ENCODE peak calls at places on chromosomes 6 and 20, in eight cellular contexts. One of them, this sample, is unnamed.

GRCh38 chr20:24917797-24918578 is 31.1 kb upstream of the CST7 start:
- DNase-seq in neural progenitor cell: peak; percentile 91
- DNase-seq in glutamatergic neuron: peak; percentile 85
- DNase-seq in BJ: no peak
- DNase-seq in foreskin fibroblast: peak; percentile 51
- DNase-seq in mesothelial cell of epicardium: peak; percentile 81
- DNase-seq in HL-60: peak; percentile 51
- DNase-seq in lower leg skin: peak; percentile 88
- DNase-seq in this sample: peak; percentile 84

GRCh38 chr6:31126416-31127175 is 6.3 kb upstream of the CDSN start:
- DNase-seq in lower leg skin: no peak
- DNase-seq in foreskin fibroblast: no peak
- DNase-seq in HL-60: no peak
- DNase-seq in neural progenitor cell: no peak
- DNase-seq in glutamatergic neuron: no peak
- DNase-seq in mesothelial cell of epicardium: no peak
- DNase-seq in BJ: no peak
- DNase-seq in this sample: no peak

GRCh38 chr6:150666071-150666470 is 66.4 kb downstream of the PLEKHG1 start:
- DNase-seq in lower leg skin: no peak
- DNase-seq in glutamatergic neuron: no peak
- DNase-seq in mesothelial cell of epicardium: no peak
- DNase-seq in neural progenitor cell: no peak
- DNase-seq in BJ: no peak
- DNase-seq in foreskin fibroblast: no peak
- DNase-seq in HL-60: no peak
- DNase-seq in this sample: no peak

GRCh38 chr6:168370310-168370991 is 50.9 kb upstream of the DACT2 start:
- DNase-seq in glutamatergic neuron: peak; percentile 92
- DNase-seq in BJ: no peak
- DNase-seq in foreskin fibroblast: no peak
- DNase-seq in mesothelial cell of epicardium: peak; percentile 89
- DNase-seq in neural progenitor cell: peak; percentile 84
- DNase-seq in HL-60: peak; percentile 48
- DNase-seq in lower leg skin: peak; percentile 94
- DNase-seq in this sample: peak; percentile 92

GRCh38 chr20:35561268-35561667 is 19.4 kb downstream of the ERGIC3 start:
- DNase-seq in mesothelial cell of epicardium: no peak
- DNase-seq in HL-60: peak; percentile 53
- DNase-seq in glutamatergic neuron: peak; percentile 46
- DNase-seq in foreskin fibroblast: peak; percentile 68
- DNase-seq in lower leg skin: no peak
- DNase-seq in neural progenitor cell: peak; percentile 77
- DNase-seq in BJ: no peak
- DNase-seq in this sample: no peak

GRCh38 chr6:115485400-115485799 is 575.3 kb downstream of the FRK start:
- DNase-seq in neural progenitor cell: no peak
- DNase-seq in glutamatergic neuron: no peak
- DNase-seq in mesothelial cell of epicardium: no peak
- DNase-seq in lower leg skin: no peak
- DNase-seq in HL-60: no peak
- DNase-seq in foreskin fibroblast: no peak
- DNase-seq in BJ: no peak
- DNase-seq in this sample: no peak

GRCh38 chr20:31678389-31679356 is 41.0 kb downstream of the COX4I2 start:
- DNase-seq in BJ: no peak
- DNase-seq in HL-60: no peak
- DNase-seq in glutamatergic neuron: no peak
- DNase-seq in foreskin fibroblast: no peak
- DNase-seq in lower leg skin: no peak
- DNase-seq in mesothelial cell of epicardium: no peak
- DNase-seq in neural progenitor cell: peak; percentile 54
- DNase-seq in this sample: no peak

GRCh38 chr6:158642097-158642601 is 2.4 kb downstream of the DYNLT1 start:
- DNase-seq in mesothelial cell of epicardium: no peak
- DNase-seq in neural progenitor cell: no peak
- DNase-seq in glutamatergic neuron: no peak
- DNase-seq in foreskin fibroblast: peak; percentile 43
- DNase-seq in lower leg skin: peak; percentile 73
- DNase-seq in HL-60: no peak
- DNase-seq in BJ: no peak
- DNase-seq in this sample: peak; percentile 70

GRCh38 chr6:163533443-163533842 is 118.9 kb downstream of the QKI start:
- DNase-seq in BJ: peak; percentile 71
- DNase-seq in neural progenitor cell: no peak
- DNase-seq in foreskin fibroblast: peak; percentile 92
- DNase-seq in HL-60: no peak
- DNase-seq in lower leg skin: no peak
- DNase-seq in glutamatergic neuron: no peak
- DNase-seq in mesothelial cell of epicardium: no peak
- DNase-seq in this sample: no peak

GRCh38 chr6:100343678-100344077 is 121.0 kb downstream of the SIM1 start:
- DNase-seq in foreskin fibroblast: peak; percentile 64
- DNase-seq in mesothelial cell of epicardium: no peak
- DNase-seq in HL-60: peak; percentile 17
- DNase-seq in lower leg skin: no peak
- DNase-seq in neural progenitor cell: no peak
- DNase-seq in glutamatergic neuron: no peak
- DNase-seq in BJ: peak; percentile 56
- DNase-seq in this sample: no peak

GRCh38 chr6:37679539-37680476 is 17.9 kb downstream of the MDGA1 start:
- DNase-seq in lower leg skin: no peak
- DNase-seq in foreskin fibroblast: no peak
- DNase-seq in HL-60: no peak
- DNase-seq in glutamatergic neuron: no peak
- DNase-seq in neural progenitor cell: no peak
- DNase-seq in BJ: no peak
- DNase-seq in mesothelial cell of epicardium: no peak
- DNase-seq in this sample: no peak

GRCh38 chr20:38363004-38363747 is 16.9 kb downstream of the LBP start:
- DNase-seq in lower leg skin: no peak
- DNase-seq in HL-60: no peak
- DNase-seq in foreskin fibroblast: no peak
- DNase-seq in mesothelial cell of epicardium: no peak
- DNase-seq in neural progenitor cell: no peak
- DNase-seq in glutamatergic neuron: no peak
- DNase-seq in BJ: no peak
- DNase-seq in this sample: no peak

GRCh38 chr6:35258858-35259193 is 709 bp upstream of the ZNF76 start:
- DNase-seq in mesothelial cell of epicardium: no peak
- DNase-seq in neural progenitor cell: no peak
- DNase-seq in lower leg skin: no peak
- DNase-seq in BJ: no peak
- DNase-seq in glutamatergic neuron: no peak
- DNase-seq in HL-60: no peak
- DNase-seq in foreskin fibroblast: no peak
- DNase-seq in this sample: no peak
- TF ChIP-seq CTCF in mesothelial cell of epicardium: no peak
- TF ChIP-seq CTCF in neural progenitor cell: peak; percentile 26
- TF ChIP-seq CTCF in lower leg skin: no peak
- TF ChIP-seq CTCF in BJ: peak; percentile 33
- TF ChIP-seq CTCF in glutamatergic neuron: no peak
- TF ChIP-seq CTCF in HL-60: no peak
- TF ChIP-seq CTCF in foreskin fibroblast: peak; percentile 4
- TF ChIP-seq CTCF in this sample: peak; percentile 28

GRCh38 chr6:33410711-33411631 is at the start of gene PHF1:
- DNase-seq in lower leg skin: peak; percentile 94
- DNase-seq in glutamatergic neuron: peak; percentile 72
- DNase-seq in mesothelial cell of epicardium: no peak
- DNase-seq in neural progenitor cell: no peak
- DNase-seq in HL-60: no peak
- DNase-seq in foreskin fibroblast: peak; percentile 82
- DNase-seq in BJ: no peak
- DNase-seq in this sample: peak; percentile 89
- TF ChIP-seq CTCF in lower leg skin: no peak
- TF ChIP-seq CTCF in glutamatergic neuron: no peak
- TF ChIP-seq CTCF in mesothelial cell of epicardium: no peak
- TF ChIP-seq CTCF in neural progenitor cell: peak; percentile 40
- TF ChIP-seq CTCF in HL-60: no peak
- TF ChIP-seq CTCF in foreskin fibroblast: no peak
- TF ChIP-seq CTCF in BJ: no peak
- TF ChIP-seq CTCF in this sample: no peak

GRCh38 chr6:20789162-20789561 is 254.9 kb downstream of the CDKAL1 start:
- DNase-seq in mesothelial cell of epicardium: no peak
- DNase-seq in HL-60: no peak
- DNase-seq in lower leg skin: no peak
- DNase-seq in foreskin fibroblast: no peak
- DNase-seq in BJ: no peak
- DNase-seq in neural progenitor cell: no peak
- DNase-seq in glutamatergic neuron: no peak
- DNase-seq in this sample: no peak
- TF ChIP-seq CTCF in mesothelial cell of epicardium: no peak
- TF ChIP-seq CTCF in HL-60: no peak
- TF ChIP-seq CTCF in lower leg skin: no peak
- TF ChIP-seq CTCF in foreskin fibroblast: no peak
- TF ChIP-seq CTCF in BJ: peak; percentile 4
- TF ChIP-seq CTCF in neural progenitor cell: peak; percentile 14
- TF ChIP-seq CTCF in glutamatergic neuron: no peak
- TF ChIP-seq CTCF in this sample: peak; percentile 27

DNA sequence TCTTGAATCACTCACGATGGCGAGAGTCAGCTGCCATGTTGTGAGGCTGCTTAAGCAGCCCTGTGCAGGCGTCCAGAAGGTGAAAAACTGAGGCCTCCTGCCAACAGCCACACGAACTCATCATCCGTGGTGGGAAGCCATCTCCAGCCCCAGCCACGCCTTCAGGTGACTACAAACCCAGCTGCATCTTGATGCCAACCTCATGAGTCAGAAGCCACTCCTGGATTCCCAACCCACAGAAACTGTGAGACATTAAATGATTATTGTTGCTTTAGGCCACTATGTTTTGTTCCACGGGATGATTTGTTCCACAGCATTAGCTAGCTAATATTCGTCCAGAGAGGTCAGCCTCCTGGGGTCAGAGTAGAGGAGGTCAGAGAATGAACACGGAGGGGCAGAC is 80.5 kb downstream of the SNX5 start:
- DNase-seq in mesothelial cell of epicardium: no peak
- DNase-seq in BJ: no peak
- DNase-seq in lower leg skin: no peak
- DNase-seq in glutamatergic neuron: no peak
- DNase-seq in neural progenitor cell: no peak
- DNase-seq in foreskin fibroblast: no peak
- DNase-seq in HL-60: no peak
- DNase-seq in this sample: no peak
- TF ChIP-seq CTCF in mesothelial cell of epicardium: no peak
- TF ChIP-seq CTCF in BJ: no peak
- TF ChIP-seq CTCF in lower leg skin: no peak
- TF ChIP-seq CTCF in glutamatergic neuron: no peak
- TF ChIP-seq CTCF in neural progenitor cell: no peak
- TF ChIP-seq CTCF in foreskin fibroblast: no peak
- TF ChIP-seq CTCF in HL-60: no peak
- TF ChIP-seq CTCF in this sample: no peak

DNA sequence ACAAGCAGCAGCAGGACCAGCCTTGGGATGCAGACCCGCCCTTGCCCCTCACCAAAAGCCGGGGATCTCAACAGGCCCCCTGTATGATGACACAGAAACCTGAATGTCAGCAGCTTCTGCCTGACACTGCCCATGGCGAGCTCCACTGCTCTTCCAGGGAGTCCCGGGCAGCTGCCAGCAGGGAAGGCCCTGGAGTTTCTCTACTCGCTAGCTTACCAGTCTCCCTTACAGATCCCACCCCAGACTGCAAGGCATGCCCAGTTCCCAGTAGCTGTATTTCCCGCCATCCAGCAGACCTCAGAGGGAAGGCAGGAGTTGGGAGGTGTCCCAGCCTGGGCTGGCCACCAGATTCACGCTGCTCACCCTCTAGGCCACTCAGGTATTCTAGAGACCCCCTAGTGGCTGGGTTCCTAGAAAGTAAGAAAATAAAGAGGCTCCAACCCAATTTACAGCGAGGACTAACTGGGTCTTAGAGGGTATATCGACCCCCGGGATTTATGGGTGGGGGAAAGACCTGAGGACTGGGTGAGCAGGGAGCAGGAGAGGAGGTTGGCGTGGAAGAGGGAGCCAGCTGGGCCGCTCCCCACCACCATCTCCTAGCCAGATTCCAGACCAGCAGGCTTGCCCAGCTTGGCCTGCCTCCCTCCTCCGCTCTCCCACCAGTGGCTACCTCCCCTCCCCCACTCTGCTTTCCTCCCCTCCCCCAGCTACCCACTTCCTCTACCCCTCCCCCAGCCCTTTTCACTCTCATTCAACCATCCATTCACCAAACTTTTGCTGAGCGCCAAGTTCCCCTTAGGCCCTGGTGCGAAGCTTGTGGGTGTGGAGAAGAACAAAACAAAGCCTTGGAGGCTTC is 9.7 kb upstream of the HMGA1 start:
- DNase-seq in BJ: no peak
- DNase-seq in neural progenitor cell: peak; percentile 34
- DNase-seq in lower leg skin: peak; percentile 84
- DNase-seq in mesothelial cell of epicardium: no peak
- DNase-seq in glutamatergic neuron: no peak
- DNase-seq in HL-60: peak; percentile 82
- DNase-seq in foreskin fibroblast: no peak
- DNase-seq in this sample: no peak
- TF ChIP-seq CTCF in BJ: no peak
- TF ChIP-seq CTCF in neural progenitor cell: peak; percentile 32
- TF ChIP-seq CTCF in lower leg skin: no peak
- TF ChIP-seq CTCF in mesothelial cell of epicardium: no peak
- TF ChIP-seq CTCF in glutamatergic neuron: peak; percentile 14
- TF ChIP-seq CTCF in HL-60: no peak
- TF ChIP-seq CTCF in foreskin fibroblast: no peak
- TF ChIP-seq CTCF in this sample: no peak

GRCh38 chr6:13425971-13426931 is 61.1 kb downstream of the GFOD1 start:
- DNase-seq in lower leg skin: peak; percentile 81
- DNase-seq in BJ: no peak
- DNase-seq in mesothelial cell of epicardium: no peak
- DNase-seq in HL-60: no peak
- DNase-seq in foreskin fibroblast: no peak
- DNase-seq in neural progenitor cell: no peak
- DNase-seq in glutamatergic neuron: no peak
- DNase-seq in this sample: no peak

GRCh38 chr6:13427346-13427745 is 60.1 kb downstream of the GFOD1 start:
- DNase-seq in mesothelial cell of epicardium: no peak
- DNase-seq in BJ: no peak
- DNase-seq in neural progenitor cell: no peak
- DNase-seq in foreskin fibroblast: no peak
- DNase-seq in HL-60: no peak
- DNase-seq in lower leg skin: peak; percentile 61
- DNase-seq in glutamatergic neuron: no peak
- DNase-seq in this sample: no peak

GRCh38 chr6:13428528-13429405 is 58.6 kb downstream of the GFOD1 start:
- DNase-seq in mesothelial cell of epicardium: no peak
- DNase-seq in lower leg skin: no peak
- DNase-seq in glutamatergic neuron: no peak
- DNase-seq in neural progenitor cell: no peak
- DNase-seq in foreskin fibroblast: no peak
- DNase-seq in BJ: no peak
- DNase-seq in HL-60: peak; percentile 37
- DNase-seq in this sample: no peak

GRCh38 chr6:13429406-13429753 is 58.0 kb downstream of the GFOD1 start:
- DNase-seq in HL-60: no peak
- DNase-seq in foreskin fibroblast: no peak
- DNase-seq in lower leg skin: no peak
- DNase-seq in glutamatergic neuron: no peak
- DNase-seq in neural progenitor cell: no peak
- DNase-seq in BJ: no peak
- DNase-seq in mesothelial cell of epicardium: no peak
- DNase-seq in this sample: no peak

GRCh38 chr6:13427838-13428527 is 59.4 kb downstream of the GFOD1 start:
- DNase-seq in neural progenitor cell: no peak
- DNase-seq in foreskin fibroblast: no peak
- DNase-seq in mesothelial cell of epicardium: no peak
- DNase-seq in BJ: no peak
- DNase-seq in glutamatergic neuron: no peak
- DNase-seq in HL-60: peak; percentile 88
- DNase-seq in lower leg skin: no peak
- DNase-seq in this sample: no peak
- TF ChIP-seq CTCF in neural progenitor cell: peak; percentile 14
- TF ChIP-seq CTCF in foreskin fibroblast: no peak
- TF ChIP-seq CTCF in mesothelial cell of epicardium: no peak
- TF ChIP-seq CTCF in BJ: no peak
- TF ChIP-seq CTCF in glutamatergic neuron: no peak
- TF ChIP-seq CTCF in HL-60: peak; percentile 3
- TF ChIP-seq CTCF in lower leg skin: no peak
- TF ChIP-seq CTCF in this sample: no peak